ENCODE peak calls at places on chromosomes 6 and 20, in eight cellular contexts. A is heart right ventricle; T is CD8-positive, alpha-beta T cell; P is HL-60; I is brain microvascular endothelial cell; N is prostate gland; Y is GM12878; U is bronchial epithelial cell. K is an unnamed sample.

GRCh38 chr20:44279228-44279627 is 31.8 kb downstream of the FITM2 start:
- DNase-seq in A (no peak), T (no peak), P (no peak), I (peak), N (no peak), Y (no peak), U (peak), K (no peak)

GRCh38 chr6:125285353-125285752 is 16.4 kb downstream of the HDDC2 start:
- DNase-seq in A (no peak), T (no peak), P (no peak), I (no peak), N (no peak), Y (no peak), U (no peak), K (no peak)

GRCh38 chr6:119322715-119323350 is 26.7 kb downstream of the MAN1A1 start:
- DNase-seq in A (no peak), T (peak), P (no peak), I (no peak), N (no peak), Y (no peak), U (no peak), K (no peak)

GRCh38 chr6:111441678-111442243 is 41.3 kb downstream of the REV3L start:
- DNase-seq in A (no peak), T (no peak), P (no peak), I (no peak), N (no peak), Y (no peak), U (no peak), K (no peak)

GRCh38 chr6:125307150-125307838 is 5.5 kb upstream of the HDDC2 start:
- DNase-seq in A (no peak), T (no peak), P (no peak), I (peak), N (no peak), Y (no peak), U (peak), K (no peak)

GRCh38 chr6:156652231-156652750 is 124.9 kb upstream of the ARID1B start:
- DNase-seq in A (no peak), T (no peak), P (no peak), I (no peak), N (no peak), Y (no peak), U (no peak), K (no peak)

GRCh38 chr6:162964703-162965140 is 236.9 kb downstream of the PACRG start:
- DNase-seq in A (no peak), T (no peak), P (no peak), I (peak), N (no peak), Y (no peak), U (peak), K (no peak)

GRCh38 chr20:59147197-59147596 is 16.4 kb upstream of the ZNF831 start:
- DNase-seq in A (no peak), T (no peak), P (no peak), I (no peak), N (no peak), Y (no peak), U (no peak), K (no peak)

GRCh38 chr6:40398810-40399477 is 188.2 kb downstream of the LRFN2 start:
- DNase-seq in A (no peak), T (no peak), P (no peak), I (no peak), N (no peak), Y (no peak), U (no peak), K (no peak)

GRCh38 chr6:36660771-36661471 is 17.6 kb upstream of the CDKN1A start:
- DNase-seq in A (peak), T (no peak), P (no peak), I (no peak), N (no peak), Y (no peak), U (no peak), K (no peak)

GRCh38 chr20:623041-623440 is 12.9 kb upstream of the TCF15 start:
- DNase-seq in A (no peak), T (no peak), P (no peak), I (no peak), N (no peak), Y (no peak), U (no peak), K (no peak)

GRCh38 chr6:46794068-46794467 is 879 bp downstream of the MEP1A start:
- DNase-seq in A (no peak), T (no peak), P (no peak), I (peak), N (no peak), Y (no peak), U (no peak), K (no peak)

GRCh38 chr6:135280375-135281136 is 99.4 kb downstream of the MYB start:
- DNase-seq in A (no peak), T (no peak), P (peak), I (no peak), N (no peak), Y (no peak), U (no peak), K (no peak)

GRCh38 chr6:1325471-1326309 is 13.8 kb downstream of the FOXQ1 start:
- DNase-seq in A (no peak), T (no peak), P (no peak), I (peak), N (no peak), Y (no peak), U (peak), K (no peak)

GRCh38 chr6:23349521-23350147 is 776.4 kb upstream of the NRSN1 start:
- DNase-seq in A (no peak), T (no peak), P (no peak), I (peak), N (no peak), Y (no peak), U (peak), K (no peak)

GRCh38 chr6:117497237-117497636 is 14.8 kb downstream of the DCBLD1 start:
- DNase-seq in A (no peak), T (no peak), P (no peak), I (no peak), N (no peak), Y (no peak), U (peak), K (no peak)

GRCh38 chr20:61353261-61353995 is 101.4 kb downstream of the CDH4 start:
- DNase-seq in A (no peak), T (no peak), P (no peak), I (no peak), N (no peak), Y (no peak), U (peak), K (no peak)

GRCh38 chr20:61666471-61666832 is 399.2 kb downstream of the TAF4 start:
- DNase-seq in A (no peak), T (no peak), P (no peak), I (no peak), N (no peak), Y (no peak), U (no peak), K (no peak)

GRCh38 chr6:43733471-43734293 is 36.3 kb upstream of the VEGFA start:
- DNase-seq in A (no peak), T (no peak), P (no peak), I (no peak), N (no peak), Y (peak), U (peak), K (no peak)

GRCh38 chr20:309306-309840 is 12.0 kb downstream of the ZCCHC3 start:
- DNase-seq in A (no peak), T (no peak), P (no peak), I (no peak), N (no peak), Y (no peak), U (no peak), K (no peak)

GRCh38 chr20:11755071-11755881 is 162.4 kb upstream of the BTBD3 start:
- DNase-seq in A (no peak), T (no peak), P (no peak), I (no peak), N (no peak), Y (no peak), U (no peak), K (no peak)
- H3K4me3 ChIP-seq in A (no peak), T (no peak), P (no peak), I (no peak), N (no peak), Y (no peak), U (no peak), K (no peak)

DNA sequence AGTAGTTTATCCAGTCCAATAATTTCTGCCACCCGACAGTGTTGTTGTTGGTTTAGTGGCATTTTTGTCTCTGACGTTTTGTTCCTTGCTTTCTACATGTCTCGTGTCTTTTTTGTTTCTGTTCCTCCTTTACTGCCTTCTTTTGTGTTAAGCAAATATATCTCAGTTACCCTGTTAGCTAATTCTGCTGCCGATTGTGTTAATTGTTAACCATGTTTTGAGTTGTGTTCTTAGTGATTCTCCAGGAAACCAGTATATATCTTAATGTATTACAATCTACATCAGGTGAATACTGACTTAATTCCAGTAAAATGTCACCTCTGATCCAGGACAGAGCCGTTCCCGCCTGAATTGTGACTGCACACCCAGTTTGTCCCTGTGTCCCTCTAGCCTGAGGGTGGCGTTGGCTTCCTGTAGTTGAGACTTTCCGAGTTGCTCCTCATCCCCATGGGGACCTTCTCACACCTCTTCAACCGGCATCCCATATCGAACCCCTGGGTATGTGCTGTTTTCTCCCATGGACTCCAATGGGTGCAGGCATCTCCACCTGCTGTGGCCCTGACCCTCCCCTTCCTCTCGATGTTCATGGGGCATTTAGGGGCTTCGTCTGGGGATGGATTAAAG is 35.8 kb upstream of the BHLHE23 start:
- DNase-seq in A (no peak), T (peak), P (no peak), I (no peak), N (no peak), Y (peak), U (no peak), K (no peak)
- TF ChIP-seq CTCF in A (no peak), T (no peak), P (no peak), I (no peak), N (no peak), Y (peak), U (no peak), K (no peak)

GRCh38 chr6:14729186-14729871 is 516.5 kb upstream of the JARID2 start:
- DNase-seq in A (no peak), T (no peak), P (no peak), I (no peak), N (no peak), Y (peak), U (no peak), K (no peak)
- H3K4me3 ChIP-seq in A (no peak), T (no peak), P (no peak), I (no peak), N (no peak), Y (peak), U (no peak), K (no peak)

DNA sequence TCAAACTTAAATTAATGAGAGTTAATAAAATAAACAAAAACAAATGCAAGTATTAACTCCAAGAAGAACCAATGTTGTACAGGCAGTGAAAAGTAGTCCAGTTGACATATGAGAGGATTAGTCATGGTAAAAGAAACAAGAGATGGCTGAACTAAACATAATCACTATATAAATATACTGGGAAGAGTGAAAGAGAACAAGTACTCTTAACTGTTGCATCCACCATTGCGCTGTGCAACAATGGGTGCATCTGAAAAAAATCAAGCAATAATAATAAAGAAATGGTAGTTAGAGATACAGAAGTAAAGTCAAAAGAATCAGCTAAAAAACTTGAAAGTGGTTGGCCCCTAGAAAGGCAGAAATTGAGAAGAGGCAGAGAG is 16.6 kb downstream of the HLA-F start:
- DNase-seq in A (no peak), T (no peak), P (no peak), I (no peak), N (no peak), Y (no peak), U (no peak), K (no peak)
- TF ChIP-seq CTCF in A (no peak), T (no peak), P (no peak), I (no peak), N (no peak), Y (no peak), U (no peak), K (no peak)